ENCODE peak calls at places on chromosomes 11 and 22, in four cellular contexts. One of them, this sample, is unnamed.

GRCh38 chr11:44518968-44519550 is 46.4 kb upstream of the CD82 start:
- DNase-seq in body of pancreas: no peak
- DNase-seq in tibial artery: no peak
- DNase-seq in GM23338: no peak
- DNase-seq in this sample: no peak

GRCh38 chr22:25903294-25903693 is 161.3 kb downstream of the MYO18B start:
- DNase-seq in tibial artery: no peak
- DNase-seq in body of pancreas: no peak
- DNase-seq in GM23338: peak
- DNase-seq in this sample: no peak

GRCh38 chr11:64333556-64333955 is 6.4 kb upstream of the CCDC88B start:
- DNase-seq in GM23338: no peak
- DNase-seq in body of pancreas: no peak
- DNase-seq in tibial artery: no peak
- DNase-seq in this sample: no peak

GRCh38 chr22:43442386-43443060 is 30.7 kb downstream of the MPPED1 start:
- DNase-seq in tibial artery: peak
- DNase-seq in GM23338: no peak
- DNase-seq in body of pancreas: no peak
- DNase-seq in this sample: peak

GRCh38 chr11:103202048-103202651 is 92.9 kb downstream of the DYNC2H1 start:
- DNase-seq in GM23338: peak
- DNase-seq in tibial artery: no peak
- DNase-seq in body of pancreas: no peak
- DNase-seq in this sample: no peak

GRCh38 chr11:75508051-75508561 is 17.6 kb downstream of the GDPD5 start:
- DNase-seq in body of pancreas: no peak
- DNase-seq in GM23338: no peak
- DNase-seq in tibial artery: no peak
- DNase-seq in this sample: no peak

GRCh38 chr11:31793264-31793663 is 17.9 kb downstream of the PAX6 start:
- DNase-seq in tibial artery: no peak
- DNase-seq in body of pancreas: no peak
- DNase-seq in GM23338: no peak
- DNase-seq in this sample: no peak

GRCh38 chr11:47186937-47187681 is 875 bp upstream of the PACSIN3 start:
- DNase-seq in tibial artery: peak
- DNase-seq in GM23338: peak
- DNase-seq in body of pancreas: peak
- DNase-seq in this sample: peak

GRCh38 chr11:66080055-66080817 is 10.2 kb downstream of the PACS1 start:
- DNase-seq in GM23338: no peak
- DNase-seq in tibial artery: peak
- DNase-seq in body of pancreas: peak
- DNase-seq in this sample: peak

DNA sequence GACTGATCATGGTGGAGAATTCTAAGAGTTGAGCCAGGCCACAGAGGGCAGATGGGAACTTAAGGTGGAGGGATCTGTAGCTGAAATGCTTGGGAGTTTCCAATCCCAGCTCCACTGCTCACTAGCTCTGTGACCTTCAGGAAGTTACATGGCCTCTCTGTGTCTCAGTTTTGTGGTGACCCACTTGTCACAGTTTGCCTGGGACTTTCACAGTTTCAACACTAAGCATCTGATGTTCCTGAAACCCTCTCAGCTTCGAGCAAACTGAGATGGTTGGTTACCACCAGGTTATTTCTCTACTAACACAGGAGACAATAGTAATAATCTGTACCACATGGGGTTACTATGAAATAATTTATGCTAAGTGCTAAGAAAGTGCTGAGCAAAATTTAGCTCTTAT is 505.3 kb downstream of the OPCML start:
- DNase-seq in tibial artery: no peak
- DNase-seq in body of pancreas: no peak
- DNase-seq in GM23338: no peak
- DNase-seq in this sample: no peak
- H3K27ac ChIP-seq in tibial artery: no peak
- H3K27ac ChIP-seq in body of pancreas: no peak
- H3K27ac ChIP-seq in GM23338: no peak
- H3K27ac ChIP-seq in this sample: no peak

GRCh38 chr22:29003975-29004646 is 57.5 kb downstream of the C22orf31 start:
- DNase-seq in body of pancreas: peak
- DNase-seq in GM23338: peak
- DNase-seq in tibial artery: no peak
- DNase-seq in this sample: no peak
- H3K27ac ChIP-seq in body of pancreas: peak
- H3K27ac ChIP-seq in GM23338: peak
- H3K27ac ChIP-seq in tibial artery: no peak
- H3K27ac ChIP-seq in this sample: no peak

GRCh38 chr22:39724390-39724789 is 153.8 kb downstream of the CACNA1I start:
- DNase-seq in body of pancreas: no peak
- DNase-seq in tibial artery: peak
- DNase-seq in GM23338: peak
- DNase-seq in this sample: no peak
- H3K27ac ChIP-seq in body of pancreas: no peak
- H3K27ac ChIP-seq in tibial artery: no peak
- H3K27ac ChIP-seq in GM23338: no peak
- H3K27ac ChIP-seq in this sample: no peak

GRCh38 chr11:10109836-10110235 is 184.2 kb downstream of the SBF2 start:
- DNase-seq in GM23338: no peak
- DNase-seq in body of pancreas: no peak
- DNase-seq in tibial artery: no peak
- DNase-seq in this sample: no peak
- H3K27ac ChIP-seq in GM23338: no peak
- H3K27ac ChIP-seq in body of pancreas: no peak
- H3K27ac ChIP-seq in tibial artery: peak
- H3K27ac ChIP-seq in this sample: no peak